ENCODE peak calls at places on chromosomes 13 and 19, in ten cellular contexts. One of them, this sample, is unnamed.

GRCh38 chr19:55809381-55810058 is 22.3 kb downstream of the NLRP11 start:
- DNase-seq in astrocyte: no peak
- DNase-seq in left ventricle myocardium inferior: peak; percentile 17
- DNase-seq in cardiac muscle cell: no peak
- DNase-seq in CD4-positive, CD25-positive, alpha-beta regulatory T cell: no peak
- DNase-seq in transverse colon: peak; percentile 71
- DNase-seq in neural progenitor cell: peak; percentile 43
- DNase-seq in fibroblast of lung: peak; percentile 5
- DNase-seq in uterus: no peak
- DNase-seq in aorta: no peak
- DNase-seq in this sample: peak; percentile 65

GRCh38 chr13:19860884-19861655 is 2.4 kb downstream of the ZMYM5 start:
- DNase-seq in astrocyte: peak; percentile 52
- DNase-seq in left ventricle myocardium inferior: no peak
- DNase-seq in cardiac muscle cell: no peak
- DNase-seq in CD4-positive, CD25-positive, alpha-beta regulatory T cell: no peak
- DNase-seq in transverse colon: no peak
- DNase-seq in neural progenitor cell: peak; percentile 41
- DNase-seq in fibroblast of lung: peak; percentile 55
- DNase-seq in uterus: no peak
- DNase-seq in aorta: no peak
- DNase-seq in this sample: no peak

GRCh38 chr13:21058361-21058760 is 3.0 kb downstream of the LATS2 start:
- DNase-seq in astrocyte: no peak
- DNase-seq in left ventricle myocardium inferior: no peak
- DNase-seq in cardiac muscle cell: no peak
- DNase-seq in CD4-positive, CD25-positive, alpha-beta regulatory T cell: no peak
- DNase-seq in transverse colon: no peak
- DNase-seq in neural progenitor cell: no peak
- DNase-seq in fibroblast of lung: peak; percentile 51
- DNase-seq in uterus: no peak
- DNase-seq in aorta: no peak
- DNase-seq in this sample: peak; percentile 86

GRCh38 chr13:109152941-109153340 is 523.5 kb downstream of the MYO16 start:
- DNase-seq in astrocyte: peak; percentile 36
- DNase-seq in left ventricle myocardium inferior: no peak
- DNase-seq in cardiac muscle cell: no peak
- DNase-seq in CD4-positive, CD25-positive, alpha-beta regulatory T cell: no peak
- DNase-seq in transverse colon: no peak
- DNase-seq in neural progenitor cell: no peak
- DNase-seq in fibroblast of lung: no peak
- DNase-seq in uterus: no peak
- DNase-seq in aorta: no peak
- DNase-seq in this sample: no peak

GRCh38 chr13:45715351-45715750 is 13.2 kb downstream of the CBY2 start:
- DNase-seq in astrocyte: no peak
- DNase-seq in left ventricle myocardium inferior: no peak
- DNase-seq in cardiac muscle cell: no peak
- DNase-seq in CD4-positive, CD25-positive, alpha-beta regulatory T cell: no peak
- DNase-seq in transverse colon: no peak
- DNase-seq in neural progenitor cell: no peak
- DNase-seq in fibroblast of lung: no peak
- DNase-seq in uterus: no peak
- DNase-seq in aorta: no peak
- DNase-seq in this sample: no peak

GRCh38 chr13:46094478-46094877 is 10.4 kb downstream of the CPB2 start:
- DNase-seq in astrocyte: no peak
- DNase-seq in left ventricle myocardium inferior: no peak
- DNase-seq in cardiac muscle cell: no peak
- DNase-seq in CD4-positive, CD25-positive, alpha-beta regulatory T cell: no peak
- DNase-seq in transverse colon: no peak
- DNase-seq in neural progenitor cell: no peak
- DNase-seq in fibroblast of lung: no peak
- DNase-seq in uterus: no peak
- DNase-seq in aorta: no peak
- DNase-seq in this sample: no peak

GRCh38 chr13:24651718-24652345 is 28.4 kb upstream of the ATP12A start:
- DNase-seq in astrocyte: no peak
- DNase-seq in left ventricle myocardium inferior: no peak
- DNase-seq in cardiac muscle cell: no peak
- DNase-seq in CD4-positive, CD25-positive, alpha-beta regulatory T cell: no peak
- DNase-seq in transverse colon: peak; percentile 84
- DNase-seq in neural progenitor cell: no peak
- DNase-seq in fibroblast of lung: no peak
- DNase-seq in uterus: no peak
- DNase-seq in aorta: no peak
- DNase-seq in this sample: no peak

GRCh38 chr13:50444726-50445125 is 398.8 kb downstream of the DLEU7 start:
- DNase-seq in astrocyte: peak; percentile 66
- DNase-seq in left ventricle myocardium inferior: no peak
- DNase-seq in cardiac muscle cell: no peak
- DNase-seq in CD4-positive, CD25-positive, alpha-beta regulatory T cell: no peak
- DNase-seq in transverse colon: no peak
- DNase-seq in neural progenitor cell: no peak
- DNase-seq in fibroblast of lung: no peak
- DNase-seq in uterus: no peak
- DNase-seq in aorta: no peak
- DNase-seq in this sample: no peak

GRCh38 chr19:2359992-2360875 is at the start of gene TMPRSS9:
- DNase-seq in astrocyte: no peak
- DNase-seq in left ventricle myocardium inferior: no peak
- DNase-seq in cardiac muscle cell: no peak
- DNase-seq in CD4-positive, CD25-positive, alpha-beta regulatory T cell: no peak
- DNase-seq in transverse colon: no peak
- DNase-seq in neural progenitor cell: peak; percentile 32
- DNase-seq in fibroblast of lung: no peak
- DNase-seq in uterus: no peak
- DNase-seq in aorta: no peak
- DNase-seq in this sample: no peak

GRCh38 chr19:2362039-2362969 is 2.2 kb downstream of the TMPRSS9 start:
- DNase-seq in astrocyte: no peak
- DNase-seq in left ventricle myocardium inferior: no peak
- DNase-seq in cardiac muscle cell: no peak
- DNase-seq in CD4-positive, CD25-positive, alpha-beta regulatory T cell: no peak
- DNase-seq in transverse colon: no peak
- DNase-seq in neural progenitor cell: no peak
- DNase-seq in fibroblast of lung: no peak
- DNase-seq in uterus: no peak
- DNase-seq in aorta: no peak
- DNase-seq in this sample: no peak

GRCh38 chr19:2362970-2363300 is 2.9 kb downstream of the TMPRSS9 start:
- DNase-seq in astrocyte: no peak
- DNase-seq in left ventricle myocardium inferior: no peak
- DNase-seq in cardiac muscle cell: no peak
- DNase-seq in CD4-positive, CD25-positive, alpha-beta regulatory T cell: no peak
- DNase-seq in transverse colon: no peak
- DNase-seq in neural progenitor cell: no peak
- DNase-seq in fibroblast of lung: no peak
- DNase-seq in uterus: no peak
- DNase-seq in aorta: no peak
- DNase-seq in this sample: no peak

GRCh38 chr19:2361259-2362038 is 1.4 kb downstream of the TMPRSS9 start:
- DNase-seq in astrocyte: no peak
- DNase-seq in left ventricle myocardium inferior: no peak
- DNase-seq in cardiac muscle cell: no peak
- DNase-seq in CD4-positive, CD25-positive, alpha-beta regulatory T cell: no peak
- DNase-seq in transverse colon: no peak
- DNase-seq in neural progenitor cell: no peak
- DNase-seq in fibroblast of lung: no peak
- DNase-seq in uterus: no peak
- DNase-seq in aorta: no peak
- DNase-seq in this sample: no peak

DNA sequence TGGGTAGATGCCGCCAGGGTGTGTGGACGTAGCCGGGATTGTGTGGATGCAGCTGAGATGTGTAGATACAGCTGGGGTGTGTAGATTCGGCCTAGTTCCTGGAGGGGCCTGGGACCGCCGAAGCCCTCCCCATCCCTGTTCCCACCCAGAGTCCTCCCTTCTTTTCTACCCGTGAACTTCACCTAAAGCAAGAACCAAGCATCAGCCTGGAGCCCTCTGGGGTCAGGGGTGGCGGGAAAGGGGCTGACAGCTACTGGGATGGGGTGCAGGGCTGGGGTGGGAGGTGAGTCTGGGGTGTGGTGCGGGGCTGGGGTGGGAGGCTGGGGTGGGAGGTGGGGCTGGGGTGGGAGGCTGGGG is 789 bp downstream of the TMPRSS9 start:
- DNase-seq in astrocyte: no peak
- DNase-seq in left ventricle myocardium inferior: no peak
- DNase-seq in cardiac muscle cell: no peak
- DNase-seq in CD4-positive, CD25-positive, alpha-beta regulatory T cell: no peak
- DNase-seq in transverse colon: no peak
- DNase-seq in neural progenitor cell: no peak
- DNase-seq in fibroblast of lung: no peak
- DNase-seq in uterus: no peak
- DNase-seq in aorta: no peak
- DNase-seq in this sample: no peak
- H3K27me3 ChIP-seq in astrocyte: peaks cover 27% of the 10 kb centered on the region
- H3K27me3 ChIP-seq in left ventricle myocardium inferior: peaks cover 60% of the 10 kb centered on the region
- H3K27me3 ChIP-seq in cardiac muscle cell: peaks cover 28% of the 10 kb centered on the region
- H3K27me3 ChIP-seq in CD4-positive, CD25-positive, alpha-beta regulatory T cell: peaks cover 9% of the 10 kb centered on the region
- H3K27me3 ChIP-seq in transverse colon: peaks cover 62% of the 10 kb centered on the region
- H3K27me3 ChIP-seq in neural progenitor cell: peaks cover 42% of the 10 kb centered on the region
- H3K27me3 ChIP-seq in fibroblast of lung: peaks cover 8% of the 10 kb centered on the region
- H3K27me3 ChIP-seq in uterus: peaks cover 5% of the 10 kb centered on the region
- H3K27me3 ChIP-seq in aorta: peaks cover 1% of the 10 kb centered on the region
- H3K27me3 ChIP-seq in this sample: peaks cover 30% of the 10 kb centered on the region

GRCh38 chr19:19745496-19746285 is 12.8 kb upstream of the ZNF14 start:
- DNase-seq in astrocyte: no peak
- DNase-seq in left ventricle myocardium inferior: no peak
- DNase-seq in cardiac muscle cell: no peak
- DNase-seq in CD4-positive, CD25-positive, alpha-beta regulatory T cell: no peak
- DNase-seq in transverse colon: no peak
- DNase-seq in neural progenitor cell: no peak
- DNase-seq in fibroblast of lung: no peak
- DNase-seq in uterus: no peak
- DNase-seq in aorta: peak; percentile 70
- DNase-seq in this sample: no peak

GRCh38 chr19:19746286-19747213 is 13.6 kb upstream of the ZNF14 start:
- DNase-seq in astrocyte: no peak
- DNase-seq in left ventricle myocardium inferior: no peak
- DNase-seq in cardiac muscle cell: no peak
- DNase-seq in CD4-positive, CD25-positive, alpha-beta regulatory T cell: no peak
- DNase-seq in transverse colon: no peak
- DNase-seq in neural progenitor cell: no peak
- DNase-seq in fibroblast of lung: no peak
- DNase-seq in uterus: no peak
- DNase-seq in aorta: peak; percentile 58
- DNase-seq in this sample: no peak

GRCh38 chr19:19748249-19748938 is 15.5 kb upstream of the ZNF14 start:
- DNase-seq in astrocyte: no peak
- DNase-seq in left ventricle myocardium inferior: no peak
- DNase-seq in cardiac muscle cell: no peak
- DNase-seq in CD4-positive, CD25-positive, alpha-beta regulatory T cell: no peak
- DNase-seq in transverse colon: no peak
- DNase-seq in neural progenitor cell: no peak
- DNase-seq in fibroblast of lung: no peak
- DNase-seq in uterus: no peak
- DNase-seq in aorta: peak; percentile 52
- DNase-seq in this sample: no peak

GRCh38 chr19:19749332-19750130 is 16.6 kb upstream of the ZNF14 start:
- DNase-seq in astrocyte: no peak
- DNase-seq in left ventricle myocardium inferior: no peak
- DNase-seq in cardiac muscle cell: no peak
- DNase-seq in CD4-positive, CD25-positive, alpha-beta regulatory T cell: no peak
- DNase-seq in transverse colon: no peak
- DNase-seq in neural progenitor cell: no peak
- DNase-seq in fibroblast of lung: no peak
- DNase-seq in uterus: no peak
- DNase-seq in aorta: peak; percentile 61
- DNase-seq in this sample: no peak

DNA sequence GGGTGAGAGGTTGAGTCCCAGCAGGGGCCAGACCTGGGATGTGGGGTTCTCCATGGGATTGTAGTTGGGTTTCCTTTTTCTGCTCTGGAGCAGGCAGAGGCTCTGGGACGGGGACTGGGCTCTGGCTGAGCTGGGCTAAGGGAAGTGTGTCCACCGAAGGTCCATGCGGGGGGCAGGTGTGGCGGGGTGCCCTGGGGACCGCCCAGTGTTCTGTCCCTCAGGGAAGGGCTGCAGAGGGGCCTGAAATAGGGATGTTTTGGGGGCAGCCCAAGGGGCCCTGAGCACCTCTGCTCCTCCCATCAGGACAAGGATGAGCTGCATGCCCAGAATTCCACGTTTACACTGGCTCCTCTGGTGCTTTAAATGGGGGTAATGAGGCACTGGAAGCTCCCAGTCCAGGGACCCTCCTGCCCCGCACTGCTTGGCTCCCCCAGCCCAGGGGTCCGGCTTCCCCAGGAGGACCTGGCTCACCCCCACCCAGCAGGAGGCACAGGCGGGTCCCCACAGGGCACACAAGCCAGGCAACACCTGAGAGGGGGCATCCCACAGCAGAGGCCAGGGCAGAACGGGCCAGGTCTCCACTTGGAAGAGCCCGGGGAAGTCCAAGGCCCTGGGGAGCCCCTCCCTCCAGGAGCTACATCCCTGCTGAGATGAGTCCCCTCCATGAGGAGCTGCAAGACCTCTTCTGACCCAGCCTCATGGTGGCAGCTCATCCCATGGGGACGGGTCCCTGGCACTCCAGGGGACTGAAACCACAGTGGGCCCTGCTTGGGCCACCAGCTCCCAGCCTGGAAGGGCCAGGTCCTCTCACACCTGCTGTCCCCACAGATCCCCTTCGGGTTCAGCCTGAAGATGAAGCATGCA is 14.7 kb upstream of the ZNF14 start:
- DNase-seq in astrocyte: no peak
- DNase-seq in left ventricle myocardium inferior: no peak
- DNase-seq in cardiac muscle cell: no peak
- DNase-seq in CD4-positive, CD25-positive, alpha-beta regulatory T cell: no peak
- DNase-seq in transverse colon: no peak
- DNase-seq in neural progenitor cell: no peak
- DNase-seq in fibroblast of lung: no peak
- DNase-seq in uterus: no peak
- DNase-seq in aorta: peak; percentile 60
- DNase-seq in this sample: no peak
- H3K27me3 ChIP-seq in astrocyte: no peaks in the 10 kb centered on the region
- H3K27me3 ChIP-seq in left ventricle myocardium inferior: peaks cover 11% of the 10 kb centered on the region
- H3K27me3 ChIP-seq in cardiac muscle cell: no peaks in the 10 kb centered on the region
- H3K27me3 ChIP-seq in CD4-positive, CD25-positive, alpha-beta regulatory T cell: no peaks in the 10 kb centered on the region
- H3K27me3 ChIP-seq in transverse colon: no peaks in the 10 kb centered on the region
- H3K27me3 ChIP-seq in neural progenitor cell: no peaks in the 10 kb centered on the region
- H3K27me3 ChIP-seq in fibroblast of lung: no peaks in the 10 kb centered on the region
- H3K27me3 ChIP-seq in uterus: no peaks in the 10 kb centered on the region
- H3K27me3 ChIP-seq in aorta: no peaks in the 10 kb centered on the region
- H3K27me3 ChIP-seq in this sample: no peaks in the 10 kb centered on the region

GRCh38 chr19:8115805-8116396 is 33.5 kb downstream of the FBN3 start:
- DNase-seq in astrocyte: no peak
- DNase-seq in left ventricle myocardium inferior: no peak
- DNase-seq in cardiac muscle cell: no peak
- DNase-seq in CD4-positive, CD25-positive, alpha-beta regulatory T cell: no peak
- DNase-seq in transverse colon: no peak
- DNase-seq in neural progenitor cell: no peak
- DNase-seq in fibroblast of lung: no peak
- DNase-seq in uterus: no peak
- DNase-seq in aorta: no peak
- DNase-seq in this sample: no peak
- H3K27me3 ChIP-seq in astrocyte: no peaks in the 10 kb centered on the region
- H3K27me3 ChIP-seq in left ventricle myocardium inferior: peaks cover 31% of the 10 kb centered on the region
- H3K27me3 ChIP-seq in cardiac muscle cell: no peaks in the 10 kb centered on the region
- H3K27me3 ChIP-seq in CD4-positive, CD25-positive, alpha-beta regulatory T cell: no peaks in the 10 kb centered on the region
- H3K27me3 ChIP-seq in transverse colon: no peaks in the 10 kb centered on the region
- H3K27me3 ChIP-seq in neural progenitor cell: no peaks in the 10 kb centered on the region
- H3K27me3 ChIP-seq in fibroblast of lung: no peaks in the 10 kb centered on the region
- H3K27me3 ChIP-seq in uterus: no peaks in the 10 kb centered on the region
- H3K27me3 ChIP-seq in aorta: no peaks in the 10 kb centered on the region
- H3K27me3 ChIP-seq in this sample: no peaks in the 10 kb centered on the region

GRCh38 chr19:13873776-13874515 is 3.0 kb upstream of the NANOS3 start:
- DNase-seq in astrocyte: no peak
- DNase-seq in left ventricle myocardium inferior: no peak
- DNase-seq in cardiac muscle cell: no peak
- DNase-seq in CD4-positive, CD25-positive, alpha-beta regulatory T cell: no peak
- DNase-seq in transverse colon: no peak
- DNase-seq in neural progenitor cell: no peak
- DNase-seq in fibroblast of lung: no peak
- DNase-seq in uterus: no peak
- DNase-seq in aorta: no peak
- DNase-seq in this sample: no peak

GRCh38 chr19:13876834-13877233 is at the start of gene NANOS3:
- DNase-seq in astrocyte: no peak
- DNase-seq in left ventricle myocardium inferior: no peak
- DNase-seq in cardiac muscle cell: no peak
- DNase-seq in CD4-positive, CD25-positive, alpha-beta regulatory T cell: no peak
- DNase-seq in transverse colon: no peak
- DNase-seq in neural progenitor cell: no peak
- DNase-seq in fibroblast of lung: no peak
- DNase-seq in uterus: no peak
- DNase-seq in aorta: no peak
- DNase-seq in this sample: no peak

GRCh38 chr19:13872695-13873389 is 4.1 kb upstream of the NANOS3 start:
- DNase-seq in astrocyte: no peak
- DNase-seq in left ventricle myocardium inferior: no peak
- DNase-seq in cardiac muscle cell: peak; percentile 70
- DNase-seq in CD4-positive, CD25-positive, alpha-beta regulatory T cell: peak; percentile 31
- DNase-seq in transverse colon: no peak
- DNase-seq in neural progenitor cell: peak; percentile 89
- DNase-seq in fibroblast of lung: no peak
- DNase-seq in uterus: no peak
- DNase-seq in aorta: no peak
- DNase-seq in this sample: no peak

GRCh38 chr19:13877303-13877702 is 369 bp downstream of the NANOS3 start:
- DNase-seq in astrocyte: no peak
- DNase-seq in left ventricle myocardium inferior: no peak
- DNase-seq in cardiac muscle cell: no peak
- DNase-seq in CD4-positive, CD25-positive, alpha-beta regulatory T cell: no peak
- DNase-seq in transverse colon: no peak
- DNase-seq in neural progenitor cell: no peak
- DNase-seq in fibroblast of lung: no peak
- DNase-seq in uterus: no peak
- DNase-seq in aorta: no peak
- DNase-seq in this sample: no peak

GRCh38 chr19:13875824-13876223 is 1.1 kb upstream of the NANOS3 start:
- DNase-seq in astrocyte: no peak
- DNase-seq in left ventricle myocardium inferior: no peak
- DNase-seq in cardiac muscle cell: no peak
- DNase-seq in CD4-positive, CD25-positive, alpha-beta regulatory T cell: no peak
- DNase-seq in transverse colon: no peak
- DNase-seq in neural progenitor cell: no peak
- DNase-seq in fibroblast of lung: no peak
- DNase-seq in uterus: no peak
- DNase-seq in aorta: no peak
- DNase-seq in this sample: no peak
- H3K27me3 ChIP-seq in astrocyte: no peaks in the 10 kb centered on the region
- H3K27me3 ChIP-seq in left ventricle myocardium inferior: no peaks in the 10 kb centered on the region
- H3K27me3 ChIP-seq in cardiac muscle cell: peaks cover 4% of the 10 kb centered on the region
- H3K27me3 ChIP-seq in CD4-positive, CD25-positive, alpha-beta regulatory T cell: no peaks in the 10 kb centered on the region
- H3K27me3 ChIP-seq in transverse colon: no peaks in the 10 kb centered on the region
- H3K27me3 ChIP-seq in neural progenitor cell: peaks cover 88% of the 10 kb centered on the region
- H3K27me3 ChIP-seq in fibroblast of lung: no peaks in the 10 kb centered on the region
- H3K27me3 ChIP-seq in uterus: no peaks in the 10 kb centered on the region
- H3K27me3 ChIP-seq in aorta: no peaks in the 10 kb centered on the region
- H3K27me3 ChIP-seq in this sample: no peaks in the 10 kb centered on the region